ENCODE peak calls at places on chromosomes 11 and 22, in five cellular contexts. I is kidney, G is aorta, P is mucosa of descending colon, C is HCT116. D is an unnamed sample.

GRCh38 chr22:39674536-39674935 is 104.0 kb downstream of the CACNA1I start:
- DNase-seq in I (no peak), P (no peak), C (no peak), G (no peak), D (peak)

GRCh38 chr11:45930031-45930794 is 7.8 kb downstream of the LARGE2 start:
- DNase-seq in C (no peak), G (no peak), I (peak), P (peak), D (peak)

GRCh38 chr11:16981651-16982194 is 32.5 kb downstream of the PLEKHA7 start:
- DNase-seq in I (peak), C (peak), P (no peak), G (no peak), D (no peak)

GRCh38 chr11:7270233-7270760 is 18.6 kb downstream of the SYT9 start:
- DNase-seq in P (no peak), C (no peak), I (no peak), G (no peak), D (no peak)

GRCh38 chr11:57781529-57781943 is 19.9 kb downstream of the CTNND1 start:
- DNase-seq in G (no peak), C (peak), I (peak), P (peak), D (peak)

GRCh38 chr11:128021304-128022006 is 565.9 kb downstream of the ETS1 start:
- DNase-seq in G (no peak), P (no peak), C (no peak), I (no peak), D (peak)

GRCh38 chr11:69078930-69079607 is 30.3 kb downstream of the TPCN2 start:
- DNase-seq in C (no peak), G (no peak), P (no peak), I (no peak), D (no peak)

GRCh38 chr22:31083923-31084810 is 3.0 kb downstream of the SMTN start:
- DNase-seq in G (no peak), P (no peak), I (no peak), C (no peak), D (no peak)

GRCh38 chr11:61362542-61362875 is 335 bp downstream of the TMEM138 start:
- DNase-seq in C (no peak), G (no peak), I (no peak), P (peak), D (no peak)

GRCh38 chr22:34804588-34804987 is 261.4 kb upstream of the ISX start:
- DNase-seq in P (no peak), C (no peak), I (no peak), G (no peak), D (no peak)

GRCh38 chr22:41561335-41561734 is 525 bp downstream of the CSDC2 start:
- DNase-seq in G (no peak), P (no peak), C (no peak), I (no peak), D (no peak)

GRCh38 chr11:50174189-50174588 is 141.5 kb downstream of the OR4C45 start:
- DNase-seq in P (no peak), G (no peak), C (no peak), I (no peak), D (peak)

GRCh38 chr11:7319501-7319900 is 67.8 kb downstream of the SYT9 start:
- DNase-seq in C (no peak), I (no peak), G (no peak), P (no peak), D (no peak)

GRCh38 chr11:83773950-83774880 is 488.0 kb upstream of the CCDC90B start:
- DNase-seq in P (no peak), G (no peak), I (no peak), C (no peak), D (peak)

GRCh38 chr22:46753360-46753759 is 9.1 kb upstream of the TBC1D22A start:
- DNase-seq in P (no peak), I (peak), G (peak), C (no peak), D (no peak)

GRCh38 chr11:125170001-125170405 is 5.5 kb downstream of the PKNOX2 start:
- DNase-seq in C (no peak), I (no peak), P (no peak), G (no peak), D (no peak)

GRCh38 chr11:128421577-128421976 is 165.8 kb downstream of the ETS1 start:
- DNase-seq in I (no peak), G (no peak), C (no peak), P (no peak), D (peak)

GRCh38 chr11:73140213-73141030 is 1.7 kb downstream of the FCHSD2 start:
- DNase-seq in I (peak), P (peak), G (peak), C (no peak), D (peak)

GRCh38 chr11:118917488-118918127 is 8.1 kb downstream of the BCL9L start:
- DNase-seq in I (peak), G (peak), C (no peak), P (peak), D (peak)

GRCh38 chr11:76152741-76153608 is 53.3 kb downstream of the WNT11 start:
- DNase-seq in G (no peak), C (no peak), P (no peak), I (no peak), D (no peak)

GRCh38 chr11:79076526-79077115 is 364.2 kb downstream of the TENM4 start:
- DNase-seq in I (no peak), P (peak), C (peak), G (peak), D (peak)

GRCh38 chr11:84165139-84165538 is 879.0 kb upstream of the CCDC90B start:
- DNase-seq in C (no peak), P (no peak), G (no peak), I (no peak), D (no peak)

GRCh38 chr11:119759324-119759723 is 30.3 kb upstream of the NECTIN1 start:
- DNase-seq in P (no peak), I (no peak), C (peak), G (no peak), D (peak)

GRCh38 chr11:11155962-11156815 is 196.9 kb downstream of the CSNK2A3 start:
- DNase-seq in I (no peak), P (no peak), C (peak), G (no peak), D (no peak)

GRCh38 chr11:75734491-75735180 is 17.0 kb downstream of the MOGAT2 start:
- DNase-seq in G (no peak), P (peak), I (no peak), C (no peak), D (no peak)

GRCh38 chr11:67211656-67212436 is 54.4 kb upstream of the GRK2 start:
- DNase-seq in G (no peak), P (no peak), C (no peak), I (no peak), D (no peak)

GRCh38 chr22:17866127-17866526 is 91.9 kb upstream of the BID start:
- DNase-seq in P (no peak), I (no peak), G (peak), C (no peak), D (no peak)

GRCh38 chr11:41119484-41119883 is 340.0 kb downstream of the LRRC4C start:
- DNase-seq in I (no peak), G (no peak), C (no peak), P (no peak), D (no peak)

GRCh38 chr11:134566311-134566710 is 154.3 kb upstream of the B3GAT1 start:
- DNase-seq in P (no peak), G (no peak), I (no peak), C (no peak), D (no peak)

GRCh38 chr11:126538071-126538470 is 182.6 kb downstream of the ST3GAL4 start:
- DNase-seq in G (no peak), C (no peak), P (no peak), I (no peak), D (no peak)

GRCh38 chr11:130449996-130450419 is 1.6 kb downstream of the ADAMTS15 start:
- DNase-seq in G (peak), C (no peak), P (peak), I (peak), D (no peak)

GRCh38 chr11:1017269-1018005 is 19.1 kb downstream of the MUC6 start:
- DNase-seq in I (no peak), G (no peak), P (no peak), C (no peak), D (peak)

GRCh38 chr11:59283825-59284772 is 71.4 kb upstream of the MPEG1 start:
- DNase-seq in P (peak), I (no peak), G (no peak), C (peak), D (peak)

GRCh38 chr11:117872962-117873827 is 3.3 kb downstream of the FXYD6 start:
- DNase-seq in I (no peak), C (no peak), P (no peak), G (no peak), D (no peak)

GRCh38 chr11:96051820-96052219 is 127.9 kb upstream of the MTMR2 start:
- DNase-seq in P (no peak), G (no peak), I (no peak), C (no peak), D (peak)

GRCh38 chr11:66789097-66789890 is 53.9 kb upstream of the RCE1 start:
- DNase-seq in I (no peak), G (no peak), C (no peak), P (no peak), D (no peak)

GRCh38 chr11:565921-566509 is 5.2 kb downstream of the RASSF7 start:
- DNase-seq in C (no peak), I (peak), P (no peak), G (no peak), D (no peak)

GRCh38 chr22:19596680-19597398 is 72.6 kb upstream of the CLDN5 start:
- DNase-seq in I (no peak), C (no peak), P (no peak), G (no peak), D (no peak)
- H3K4me3 ChIP-seq in I (no peak), C (no peak), P (no peak), G (no peak), D (no peak)

GRCh38 chr11:64353101-64353738 is 5.7 kb upstream of the RPS6KA4 start:
- DNase-seq in I (peak), C (no peak), P (no peak), G (no peak), D (no peak)
- H3K4me3 ChIP-seq in I (no peak), C (no peak), P (no peak), G (no peak), D (no peak)

GRCh38 chr11:112751312-112751711 is 209.9 kb upstream of the NCAM1 start:
- DNase-seq in C (no peak), G (no peak), P (no peak), I (no peak), D (no peak)
- H3K4me3 ChIP-seq in C (no peak), G (no peak), P (no peak), I (no peak), D (no peak)

GRCh38 chr22:49916851-49917250 is 1.4 kb downstream of the ALG12 start:
- DNase-seq in I (peak), G (no peak), P (no peak), C (no peak), D (no peak)
- H3K4me3 ChIP-seq in I (peak), G (no peak), P (no peak), C (peak), D (no peak)

DNA sequence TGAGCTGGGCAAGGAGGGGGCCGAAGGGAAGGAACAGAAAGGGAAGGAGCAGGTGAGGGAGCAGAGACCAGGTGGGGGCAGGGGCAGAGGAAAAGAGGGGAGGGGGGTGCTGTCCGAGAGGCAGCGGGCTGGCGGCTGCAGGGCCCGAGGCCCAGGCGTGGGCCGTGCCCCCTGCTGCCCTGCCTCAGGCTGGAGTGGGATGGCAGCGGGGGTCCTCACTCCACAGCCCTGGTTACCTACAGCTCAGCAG is 2.3 kb downstream of the IGF2 start:
- DNase-seq in I (no peak), G (no peak), C (no peak), P (no peak), D (no peak)
- H3K4me3 ChIP-seq in I (no peak), G (no peak), C (peak), P (no peak), D (no peak)

DNA sequence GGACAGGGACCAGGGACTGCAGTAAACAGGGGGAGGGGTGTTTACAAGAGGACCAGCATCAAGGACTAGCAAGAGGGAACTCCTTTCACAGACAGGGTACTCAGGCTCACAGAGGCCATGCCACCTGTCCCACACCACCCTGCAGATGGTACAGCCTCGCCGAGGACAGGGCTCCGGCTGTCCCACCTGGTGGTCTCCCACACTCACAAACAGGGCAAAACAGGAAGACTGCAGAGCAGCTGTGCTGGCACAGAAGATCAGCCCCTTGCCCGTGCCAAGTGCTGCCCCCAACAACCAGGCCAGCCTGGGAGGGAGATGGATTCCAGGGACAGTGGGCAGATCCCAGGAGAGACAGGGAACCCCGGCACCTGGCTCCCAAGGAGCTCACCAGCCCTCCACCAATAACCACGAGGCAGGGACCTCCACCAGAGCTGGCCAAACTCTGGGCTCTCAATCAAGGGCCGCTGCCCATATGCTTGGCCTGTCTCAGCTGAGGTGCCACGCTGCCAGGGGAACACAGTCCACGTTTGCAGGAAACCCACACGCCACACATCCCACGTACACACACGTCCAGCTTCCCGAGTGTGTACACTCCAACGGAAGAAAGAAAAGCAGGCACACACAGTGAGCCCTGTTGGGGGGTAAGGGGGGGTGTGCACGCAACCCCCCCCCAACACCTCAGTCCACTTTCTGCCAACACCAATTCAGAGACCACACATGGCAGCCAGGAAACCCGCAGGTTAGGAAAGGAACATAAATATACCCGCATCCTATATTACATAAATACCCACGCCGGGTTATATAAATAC is 2.0 kb downstream of the CSNK1E start:
- DNase-seq in C (no peak), I (no peak), P (peak), G (peak), D (no peak)
- H3K4me3 ChIP-seq in C (peak), I (peak), P (no peak), G (peak), D (peak)

GRCh38 chr22:29305836-29306174 is 645 bp upstream of the GAS2L1 start:
- DNase-seq in C (no peak), G (no peak), I (no peak), P (no peak), D (no peak)
- H3K4me3 ChIP-seq in C (peak), G (no peak), I (no peak), P (peak), D (no peak)

DNA sequence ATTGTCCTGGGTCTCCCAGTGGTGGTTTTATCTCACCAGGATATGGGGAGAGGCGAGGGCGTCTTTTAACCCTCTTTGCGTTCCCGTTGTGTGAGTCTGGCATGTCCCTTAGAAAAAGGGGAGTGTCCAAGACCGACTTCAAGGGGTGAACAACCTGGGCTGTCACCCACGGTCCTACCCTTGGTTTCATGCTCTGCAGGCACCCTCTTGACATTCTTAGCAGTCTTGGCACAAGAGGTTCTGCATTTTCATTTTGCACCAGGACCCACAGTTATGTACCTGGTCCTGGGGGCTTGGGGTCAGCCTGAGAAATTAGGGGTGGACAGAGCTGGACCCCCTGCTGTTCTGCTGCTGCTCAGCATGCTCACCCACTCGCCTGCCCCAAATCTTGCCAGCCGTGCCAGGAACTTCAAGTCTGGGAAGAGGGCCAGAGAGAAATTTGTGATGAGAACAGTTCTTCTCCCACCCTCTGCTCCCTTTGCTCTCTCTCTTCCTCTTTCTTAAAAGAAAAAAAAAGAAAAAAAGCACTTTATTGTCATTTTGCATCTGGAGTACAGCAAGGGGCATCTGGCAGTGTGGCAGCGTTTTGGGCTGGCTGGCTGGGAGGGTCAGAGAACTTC is 471.2 kb downstream of the MIAT start:
- DNase-seq in G (peak), P (no peak), C (no peak), I (no peak), D (no peak)
- H3K4me3 ChIP-seq in G (no peak), P (no peak), C (no peak), I (no peak), D (no peak)

DNA sequence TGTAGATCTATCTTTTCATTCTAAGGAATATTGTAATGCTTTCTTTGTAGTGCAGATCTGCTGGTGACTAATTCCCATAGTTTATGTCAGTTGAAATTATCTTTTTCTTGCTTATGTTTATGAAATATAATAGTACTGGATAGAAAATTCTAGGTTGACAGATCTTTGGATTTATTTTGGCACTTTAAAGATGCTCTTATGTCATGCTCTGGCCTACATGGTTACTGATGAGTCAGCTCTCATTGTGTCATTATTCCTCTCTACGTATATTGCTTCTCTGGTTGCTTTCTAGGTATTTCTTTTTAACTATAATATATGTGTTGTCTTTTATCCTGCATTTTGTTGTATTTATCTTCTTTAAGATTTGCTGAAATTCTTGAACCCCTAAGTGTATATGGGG is 955.5 kb upstream of the CHORDC1 start:
- DNase-seq in G (no peak), P (no peak), C (no peak), I (no peak), D (no peak)
- H3K4me3 ChIP-seq in G (no peak), P (no peak), C (no peak), I (no peak), D (no peak)